ENCODE peak calls at places on chromosomes 6 and 20, in eight cellular contexts. I is foreskin fibroblast; M is activated CD8-positive, alpha-beta T cell treated with anti-CD3 and anti-CD28 coated beads for 36 hours; V is mucosa of descending colon; P is spleen; O is mammary epithelial cell; Q is kidney; C is mesothelial cell of epicardium. Z is an unnamed sample.

GRCh38 chr6:42969934-42970333 is 9.0 kb downstream of the PEX6 start:
- DNase-seq in V (no peak), C (no peak), O (no peak), M (no peak), P (no peak), Q (no peak), I (no peak), Z (no peak)

GRCh38 chr6:129936329-129937165 is 75.4 kb upstream of the TMEM244 start:
- DNase-seq in M (peak), V (peak), Q (no peak), C (no peak), P (no peak), I (peak), O (peak), Z (peak)

GRCh38 chr6:32177182-32177787 is 920 bp upstream of the RNF5 start:
- DNase-seq in O (no peak), C (no peak), I (peak), P (no peak), V (no peak), Q (peak), M (peak), Z (no peak)

GRCh38 chr6:139583420-139583819 is 209.0 kb upstream of the CITED2 start:
- DNase-seq in I (no peak), M (no peak), P (no peak), C (no peak), Q (no peak), O (peak), V (no peak), Z (peak)

GRCh38 chr20:16761305-16761829 is 13.2 kb downstream of the OTOR start:
- DNase-seq in I (peak), P (no peak), M (peak), O (peak), V (peak), Q (no peak), C (peak), Z (peak)

GRCh38 chr6:36862848-36863382 is 11.7 kb downstream of the PPIL1 start:
- DNase-seq in M (no peak), O (no peak), Q (no peak), I (no peak), P (no peak), V (no peak), C (no peak), Z (no peak)

GRCh38 chr20:50323777-50324604 is 133.4 kb downstream of the CEBPB start:
- DNase-seq in O (no peak), Q (no peak), P (no peak), V (no peak), M (no peak), I (no peak), C (no peak), Z (no peak)

GRCh38 chr20:20555838-20556237 is 156.6 kb downstream of the RALGAPA2 start:
- DNase-seq in I (no peak), M (no peak), Q (no peak), V (no peak), C (no peak), P (no peak), O (no peak), Z (no peak)

GRCh38 chr6:69422474-69422873 is 374.3 kb downstream of the LMBRD1 start:
- DNase-seq in I (no peak), V (no peak), C (no peak), M (no peak), Q (no peak), O (no peak), P (no peak), Z (no peak)

GRCh38 chr6:31720196-31720770 is 1.3 kb downstream of the LY6G6C start:
- DNase-seq in V (no peak), C (no peak), O (peak), M (no peak), I (no peak), P (no peak), Q (no peak), Z (no peak)

GRCh38 chr20:49938173-49939163 is 2.3 kb downstream of the RNF114 start:
- DNase-seq in V (peak), I (peak), P (peak), C (peak), O (peak), M (no peak), Q (peak), Z (peak)

GRCh38 chr6:33392168-33392947 is 735 bp downstream of the KIFC1 start:
- DNase-seq in M (no peak), Q (no peak), V (no peak), O (no peak), I (no peak), P (no peak), C (no peak), Z (no peak)

GRCh38 chr6:37473364-37474095 is 26.2 kb downstream of the CCDC167 start:
- DNase-seq in Q (no peak), I (peak), V (no peak), P (no peak), C (no peak), O (peak), M (no peak), Z (peak)

GRCh38 chr20:58048096-58048702 is 180.3 kb downstream of the ANKRD60 start:
- DNase-seq in P (no peak), I (peak), C (peak), V (peak), O (peak), M (peak), Q (no peak), Z (peak)

GRCh38 chr20:60572991-60573390 is 614.8 kb downstream of the CDH26 start:
- DNase-seq in Q (no peak), P (no peak), M (no peak), V (no peak), I (no peak), C (no peak), O (no peak), Z (no peak)

GRCh38 chr6:29965873-29966601 is 23.7 kb downstream of the HLA-A start:
- DNase-seq in Q (peak), I (peak), O (peak), P (peak), M (no peak), V (peak), C (no peak), Z (peak)

GRCh38 chr20:31835977-31836852 is 9.2 kb downstream of the FOXS1 start:
- DNase-seq in P (no peak), O (peak), Q (peak), C (no peak), M (peak), V (peak), I (peak), Z (peak)

GRCh38 chr6:91079939-91080338 is 493.1 kb upstream of the MAP3K7 start:
- DNase-seq in P (no peak), C (no peak), Q (no peak), I (no peak), V (no peak), M (no peak), O (no peak), Z (no peak)

GRCh38 chr6:11317885-11318771 is 85.7 kb upstream of the NEDD9 start:
- DNase-seq in P (no peak), M (peak), I (peak), O (peak), Q (peak), C (no peak), V (peak), Z (peak)

GRCh38 chr6:28839443-28840120 is 84.2 kb downstream of the TRIM27 start:
- DNase-seq in M (no peak), V (no peak), O (no peak), C (no peak), I (no peak), Q (no peak), P (no peak), Z (no peak)

GRCh38 chr6:2982464-2983121 is 11.2 kb upstream of the SERPINB6 start:
- DNase-seq in C (no peak), P (no peak), I (no peak), Q (no peak), M (no peak), O (no peak), V (no peak), Z (no peak)

GRCh38 chr20:43584448-43585138 is 6.1 kb upstream of the IFT52 start:
- DNase-seq in Q (no peak), P (no peak), M (no peak), C (no peak), I (peak), V (no peak), O (no peak), Z (peak)

GRCh38 chr20:43583133-43583864 is 7.4 kb upstream of the IFT52 start:
- DNase-seq in V (no peak), Q (no peak), C (no peak), P (no peak), I (no peak), M (no peak), O (no peak), Z (no peak)

GRCh38 chr20:43586641-43587040 is 4.1 kb upstream of the IFT52 start:
- DNase-seq in Q (no peak), M (no peak), V (no peak), P (peak), C (no peak), O (no peak), I (no peak), Z (no peak)

GRCh38 chr20:43579861-43580793 is 10.6 kb upstream of the IFT52 start:
- DNase-seq in O (no peak), M (no peak), P (peak), V (peak), I (no peak), C (no peak), Q (no peak), Z (no peak)

GRCh38 chr20:43583982-43584432 is 6.7 kb upstream of the IFT52 start:
- DNase-seq in I (peak), M (no peak), V (peak), O (peak), P (peak), Q (peak), C (no peak), Z (peak)
- TF ChIP-seq CTCF in I (no peak), M (no peak), V (no peak), O (no peak), P (no peak), Q (no peak), C (no peak), Z (no peak)

DNA sequence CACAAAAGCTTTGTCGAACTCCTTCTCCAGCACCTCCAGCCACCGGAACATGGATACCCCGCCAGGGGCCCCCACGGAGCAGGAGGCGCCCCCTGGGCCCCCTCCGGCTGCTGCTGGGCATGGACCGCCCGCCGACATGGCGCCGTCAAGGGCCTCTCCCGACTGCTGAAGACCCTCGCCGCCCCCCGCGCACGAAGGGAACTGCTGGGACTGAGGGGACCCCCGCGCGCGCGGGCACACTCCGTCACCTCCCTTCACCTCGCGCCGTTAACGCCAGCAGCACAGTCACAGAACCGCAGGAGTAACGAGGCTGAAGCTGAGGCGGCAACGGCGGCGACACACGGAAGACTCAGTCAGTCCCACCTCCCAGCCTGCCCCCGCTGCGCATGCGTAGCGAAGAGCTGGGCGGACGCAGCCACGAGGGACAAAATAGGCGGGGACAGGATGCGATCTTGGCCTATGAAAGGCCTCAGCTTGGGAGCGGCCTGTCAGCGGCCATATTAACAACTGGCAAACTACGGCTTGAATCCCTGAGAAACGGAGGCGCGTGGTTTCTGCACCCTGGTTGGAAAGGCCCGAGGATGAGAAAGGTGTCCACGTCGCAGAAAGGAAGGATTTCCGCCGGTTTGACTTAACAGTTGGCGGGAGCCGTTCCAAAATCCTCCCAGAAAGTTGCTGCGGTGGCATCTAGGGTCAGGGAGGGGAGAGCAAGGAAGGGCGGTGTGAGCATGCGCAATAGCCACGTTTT is at the start of gene GOPC:
- DNase-seq in O (peak), I (peak), V (peak), M (peak), C (peak), Q (peak), P (peak), Z (peak)
- TF ChIP-seq CTCF in O (no peak), I (no peak), V (no peak), M (no peak), C (no peak), Q (no peak), P (no peak), Z (peak)

DNA sequence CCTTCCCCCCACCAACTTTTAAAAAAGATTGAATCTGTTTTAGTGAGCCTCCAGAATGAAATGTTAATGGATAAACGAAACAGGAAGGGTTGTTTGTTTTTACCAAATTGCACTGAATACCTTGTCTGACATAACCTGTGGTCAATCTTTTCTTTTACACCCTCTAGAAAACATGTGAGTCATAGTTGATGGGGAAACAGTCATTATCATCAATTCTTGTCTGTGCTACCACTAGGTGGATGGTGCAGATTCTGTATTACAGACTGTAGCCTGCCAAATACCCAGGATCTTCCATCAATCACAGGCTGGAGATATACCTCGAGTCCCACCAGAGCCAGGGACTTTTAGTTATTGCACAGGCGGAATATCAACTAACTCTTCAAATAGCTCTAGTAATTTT is 29.5 kb upstream of the PKIB start:
- DNase-seq in P (no peak), M (no peak), Q (no peak), C (no peak), V (no peak), I (no peak), O (peak), Z (no peak)
- TF ChIP-seq CTCF in P (no peak), M (no peak), Q (no peak), C (no peak), V (no peak), I (no peak), O (peak), Z (no peak)

GRCh38 chr6:81857812-81858211 is 105.3 kb upstream of the TENT5A start:
- DNase-seq in I (no peak), O (no peak), P (no peak), C (no peak), M (no peak), V (no peak), Q (no peak), Z (no peak)
- TF ChIP-seq CTCF in I (no peak), O (no peak), P (no peak), C (no peak), M (no peak), V (no peak), Q (no peak), Z (no peak)

GRCh38 chr20:13649548-13649947 is 10.8 kb upstream of the TASP1 start:
- DNase-seq in I (peak), O (no peak), M (no peak), V (peak), C (no peak), Q (no peak), P (no peak), Z (no peak)

GRCh38 chr20:13638496-13639477 is at the start of gene TASP1:
- DNase-seq in M (peak), Q (peak), I (peak), P (peak), C (peak), V (peak), O (peak), Z (peak)

GRCh38 chr20:13648872-13649271 is 10.1 kb upstream of the TASP1 start:
- DNase-seq in Q (no peak), V (no peak), M (no peak), P (no peak), I (no peak), O (no peak), C (no peak), Z (no peak)

GRCh38 chr20:13648291-13648690 is 9.6 kb upstream of the TASP1 start:
- DNase-seq in O (no peak), Q (no peak), C (no peak), P (no peak), I (no peak), M (no peak), V (no peak), Z (no peak)

GRCh38 chr20:13644010-13644409 is 5.3 kb upstream of the TASP1 start:
- DNase-seq in I (no peak), P (no peak), Q (no peak), C (no peak), M (no peak), O (peak), V (no peak), Z (no peak)
- TF ChIP-seq CTCF in I (no peak), P (no peak), Q (no peak), C (no peak), M (no peak), O (peak), V (no peak), Z (peak)

GRCh38 chr6:83308833-83309232 is 115.7 kb downstream of the RWDD2A start:
- DNase-seq in M (no peak), V (no peak), I (no peak), P (no peak), O (no peak), C (no peak), Q (no peak), Z (no peak)

GRCh38 chr6:83310046-83310445 is 116.9 kb downstream of the RWDD2A start:
- DNase-seq in O (no peak), I (peak), Q (no peak), C (no peak), P (no peak), V (no peak), M (no peak), Z (no peak)

GRCh38 chr6:83313880-83314279 is 117.0 kb downstream of the ME1 start:
- DNase-seq in C (no peak), V (no peak), I (no peak), P (no peak), O (no peak), Q (no peak), M (no peak), Z (no peak)

GRCh38 chr6:83309344-83309743 is 116.2 kb downstream of the RWDD2A start:
- DNase-seq in Q (no peak), C (no peak), P (no peak), O (peak), V (no peak), M (no peak), I (peak), Z (no peak)

DNA sequence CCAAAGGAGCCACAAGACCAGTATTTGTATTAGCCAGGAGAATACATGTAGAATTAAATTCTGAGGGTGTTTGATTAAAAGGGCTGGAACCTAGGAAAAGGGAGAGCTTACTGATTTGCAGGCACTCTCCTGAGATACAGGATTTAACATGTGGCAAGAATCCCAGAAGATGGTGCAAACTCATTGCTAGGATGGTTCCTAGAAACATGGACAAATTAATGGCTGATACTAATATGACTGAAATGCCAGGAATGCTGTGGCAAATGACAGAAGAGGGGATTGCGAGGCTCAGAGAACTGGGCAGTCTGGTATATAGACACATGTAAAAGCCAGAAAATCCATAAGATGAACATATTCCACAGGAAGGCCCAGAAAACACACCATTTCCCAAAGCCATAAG is 118.1 kb downstream of the RWDD2A start:
- DNase-seq in V (no peak), C (no peak), O (no peak), I (peak), P (no peak), Q (no peak), M (no peak), Z (peak)
- TF ChIP-seq CTCF in V (no peak), C (no peak), O (no peak), I (no peak), P (no peak), Q (no peak), M (no peak), Z (no peak)

GRCh38 chr6:146775227-146775626 is 176.5 kb downstream of the ADGB start:
- DNase-seq in C (no peak), V (no peak), O (no peak), M (no peak), I (peak), Q (no peak), P (no peak), Z (no peak)
- TF ChIP-seq CTCF in C (no peak), V (no peak), O (no peak), M (peak), I (no peak), Q (no peak), P (no peak), Z (peak)

GRCh38 chr20:39429716-39430115 is 467.6 kb downstream of the DHX35 start:
- DNase-seq in V (no peak), O (no peak), P (no peak), M (no peak), Q (no peak), C (no peak), I (no peak), Z (no peak)
- TF ChIP-seq CTCF in V (no peak), O (no peak), P (peak), M (no peak), Q (peak), C (peak), I (no peak), Z (peak)